ENCODE peak calls at places on chromosomes 16 and 17, in four cellular contexts. One of them, this sample, is unnamed.

GRCh38 chr17:82978765-82979349 is 100.6 kb upstream of the METRNL start:
- DNase-seq in fibroblast of mammary gland: no peak
- DNase-seq in mucosa of descending colon: peak
- DNase-seq in PC-9: no peak
- DNase-seq in this sample: no peak

GRCh38 chr16:19664166-19664565 is 53.9 kb downstream of the KNOP1 start:
- DNase-seq in fibroblast of mammary gland: no peak
- DNase-seq in PC-9: no peak
- DNase-seq in mucosa of descending colon: no peak
- DNase-seq in this sample: no peak

GRCh38 chr16:89300311-89300975 is 82.9 kb downstream of the ZNF778 start:
- DNase-seq in fibroblast of mammary gland: peak
- DNase-seq in mucosa of descending colon: no peak
- DNase-seq in PC-9: no peak
- DNase-seq in this sample: no peak

GRCh38 chr16:69328854-69329316 is 1.5 kb downstream of the PDF start:
- DNase-seq in PC-9: peak
- DNase-seq in fibroblast of mammary gland: peak
- DNase-seq in mucosa of descending colon: no peak
- DNase-seq in this sample: no peak

GRCh38 chr17:74212913-74213791 is at the start of gene TTYH2:
- DNase-seq in fibroblast of mammary gland: peak
- DNase-seq in PC-9: peak
- DNase-seq in mucosa of descending colon: peak
- DNase-seq in this sample: peak

GRCh38 chr17:12342609-12343248 is 322.1 kb downstream of the MAP2K4 start:
- DNase-seq in fibroblast of mammary gland: peak
- DNase-seq in mucosa of descending colon: peak
- DNase-seq in PC-9: no peak
- DNase-seq in this sample: no peak

GRCh38 chr17:79987187-79987889 is 48.3 kb downstream of the TBC1D16 start:
- DNase-seq in PC-9: no peak
- DNase-seq in mucosa of descending colon: no peak
- DNase-seq in fibroblast of mammary gland: peak
- DNase-seq in this sample: no peak

GRCh38 chr17:7435676-7436555 is 681 bp downstream of the TMEM102 start:
- DNase-seq in mucosa of descending colon: peak
- DNase-seq in PC-9: peak
- DNase-seq in fibroblast of mammary gland: no peak
- DNase-seq in this sample: no peak

GRCh38 chr16:24024971-24025370 is 189.2 kb downstream of the PRKCB start:
- DNase-seq in mucosa of descending colon: no peak
- DNase-seq in fibroblast of mammary gland: no peak
- DNase-seq in PC-9: no peak
- DNase-seq in this sample: no peak

GRCh38 chr16:8944113-8944765 is 19.5 kb downstream of the USP7 start:
- DNase-seq in mucosa of descending colon: no peak
- DNase-seq in PC-9: no peak
- DNase-seq in fibroblast of mammary gland: no peak
- DNase-seq in this sample: no peak

GRCh38 chr16:61195006-61195405 is 841.2 kb downstream of the CDH8 start:
- DNase-seq in mucosa of descending colon: no peak
- DNase-seq in fibroblast of mammary gland: no peak
- DNase-seq in PC-9: no peak
- DNase-seq in this sample: no peak

GRCh38 chr16:47848481-47849109 is 307.2 kb downstream of the ABCC12 start:
- DNase-seq in mucosa of descending colon: no peak
- DNase-seq in fibroblast of mammary gland: peak
- DNase-seq in PC-9: no peak
- DNase-seq in this sample: no peak

GRCh38 chr17:35578929-35579448 is 618 bp upstream of the PEX12 start:
- DNase-seq in PC-9: no peak
- DNase-seq in mucosa of descending colon: no peak
- DNase-seq in fibroblast of mammary gland: no peak
- DNase-seq in this sample: no peak

GRCh38 chr17:4249452-4250029 is 14.2 kb downstream of the ANKFY1 start:
- DNase-seq in fibroblast of mammary gland: peak
- DNase-seq in PC-9: no peak
- DNase-seq in mucosa of descending colon: no peak
- DNase-seq in this sample: no peak

GRCh38 chr17:14621826-14622621 is 321.1 kb downstream of the HS3ST3B1 start:
- DNase-seq in fibroblast of mammary gland: no peak
- DNase-seq in PC-9: no peak
- DNase-seq in mucosa of descending colon: no peak
- DNase-seq in this sample: no peak

GRCh38 chr17:16987001-16987829 is 15.3 kb upstream of the TNFRSF13B start:
- DNase-seq in fibroblast of mammary gland: no peak
- DNase-seq in mucosa of descending colon: no peak
- DNase-seq in PC-9: no peak
- DNase-seq in this sample: no peak

GRCh38 chr16:72677662-72678447 is 370.1 kb downstream of the ZFHX3 start:
- DNase-seq in mucosa of descending colon: peak
- DNase-seq in PC-9: no peak
- DNase-seq in fibroblast of mammary gland: peak
- DNase-seq in this sample: no peak

GRCh38 chr17:3924421-3925350 is 8.4 kb upstream of the P2RX1 start:
- DNase-seq in mucosa of descending colon: peak
- DNase-seq in PC-9: no peak
- DNase-seq in fibroblast of mammary gland: no peak
- DNase-seq in this sample: peak

GRCh38 chr17:55540414-55541091 is 29.3 kb upstream of the SMIM36 start:
- DNase-seq in mucosa of descending colon: no peak
- DNase-seq in PC-9: no peak
- DNase-seq in fibroblast of mammary gland: peak
- DNase-seq in this sample: no peak

GRCh38 chr17:9956474-9957131 is 51.5 kb upstream of the RCVRN start:
- DNase-seq in mucosa of descending colon: no peak
- DNase-seq in PC-9: no peak
- DNase-seq in fibroblast of mammary gland: no peak
- DNase-seq in this sample: no peak

GRCh38 chr17:250487-251300 is 69.2 kb upstream of the DOC2B start:
- DNase-seq in PC-9: no peak
- DNase-seq in mucosa of descending colon: no peak
- DNase-seq in fibroblast of mammary gland: no peak
- DNase-seq in this sample: no peak

GRCh38 chr17:2372681-2373080 is 28.2 kb downstream of the MNT start:
- DNase-seq in PC-9: no peak
- DNase-seq in mucosa of descending colon: no peak
- DNase-seq in fibroblast of mammary gland: no peak
- DNase-seq in this sample: no peak
- H3K4me3 ChIP-seq in PC-9: no peak
- H3K4me3 ChIP-seq in mucosa of descending colon: no peak
- H3K4me3 ChIP-seq in fibroblast of mammary gland: no peak
- H3K4me3 ChIP-seq in this sample: no peak

DNA sequence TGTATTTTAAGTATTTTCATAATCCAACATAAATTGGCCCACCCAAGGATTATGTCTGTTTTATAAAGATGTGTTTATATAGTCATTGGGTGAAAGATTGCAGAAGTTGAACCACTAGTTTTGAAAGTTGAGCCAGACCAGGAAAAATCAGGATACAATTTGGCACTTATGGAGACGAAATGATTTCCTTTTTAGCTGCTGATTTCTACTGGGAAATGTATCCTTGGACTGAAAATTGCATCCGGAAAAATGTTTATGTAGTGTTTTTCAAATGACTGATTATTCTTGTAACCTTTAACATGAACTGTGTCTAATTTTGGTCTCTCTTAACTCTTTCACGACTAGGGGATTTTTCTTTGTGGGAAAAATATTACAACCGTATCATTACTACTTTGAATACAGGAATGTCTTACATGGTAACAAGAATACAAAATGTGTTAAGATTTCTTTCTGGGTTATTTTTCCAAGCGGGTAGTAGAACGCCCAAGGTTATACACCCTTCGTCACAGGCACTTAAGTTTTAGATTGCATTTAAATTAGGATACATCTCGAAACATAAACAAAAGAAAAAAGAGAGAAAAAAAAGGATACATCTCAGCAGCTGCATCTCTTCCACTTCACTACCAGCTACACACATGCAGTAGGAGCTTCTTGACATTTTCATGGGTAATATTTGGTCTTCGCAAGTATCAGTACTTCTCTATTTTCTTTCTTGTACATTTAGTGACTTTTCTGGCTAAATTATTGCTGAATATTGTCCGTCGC is 273.0 kb upstream of the TBX2 start:
- DNase-seq in mucosa of descending colon: no peak
- DNase-seq in PC-9: no peak
- DNase-seq in fibroblast of mammary gland: no peak
- DNase-seq in this sample: no peak
- H3K4me3 ChIP-seq in mucosa of descending colon: no peak
- H3K4me3 ChIP-seq in PC-9: no peak
- H3K4me3 ChIP-seq in fibroblast of mammary gland: no peak
- H3K4me3 ChIP-seq in this sample: no peak

GRCh38 chr16:27787661-27788060 is 237.7 kb downstream of the KATNIP start:
- DNase-seq in mucosa of descending colon: no peak
- DNase-seq in PC-9: no peak
- DNase-seq in fibroblast of mammary gland: no peak
- DNase-seq in this sample: no peak
- H3K4me3 ChIP-seq in mucosa of descending colon: no peak
- H3K4me3 ChIP-seq in PC-9: no peak
- H3K4me3 ChIP-seq in fibroblast of mammary gland: no peak
- H3K4me3 ChIP-seq in this sample: no peak

GRCh38 chr17:68198931-68199836 is 48.7 kb upstream of the AMZ2 start:
- DNase-seq in PC-9: no peak
- DNase-seq in fibroblast of mammary gland: no peak
- DNase-seq in mucosa of descending colon: no peak
- DNase-seq in this sample: no peak

GRCh38 chr17:68199837-68200688 is 47.8 kb upstream of the AMZ2 start:
- DNase-seq in PC-9: no peak
- DNase-seq in fibroblast of mammary gland: no peak
- DNase-seq in mucosa of descending colon: peak
- DNase-seq in this sample: no peak

GRCh38 chr17:68196394-68197090 is 51.3 kb upstream of the AMZ2 start:
- DNase-seq in PC-9: no peak
- DNase-seq in mucosa of descending colon: no peak
- DNase-seq in fibroblast of mammary gland: no peak
- DNase-seq in this sample: no peak

GRCh38 chr17:68197091-68197996 is 50.5 kb upstream of the AMZ2 start:
- DNase-seq in PC-9: no peak
- DNase-seq in fibroblast of mammary gland: no peak
- DNase-seq in mucosa of descending colon: peak
- DNase-seq in this sample: no peak

GRCh38 chr17:68197997-68198930 is 49.6 kb upstream of the AMZ2 start:
- DNase-seq in fibroblast of mammary gland: no peak
- DNase-seq in PC-9: peak
- DNase-seq in mucosa of descending colon: peak
- DNase-seq in this sample: no peak
- H3K4me3 ChIP-seq in fibroblast of mammary gland: no peak
- H3K4me3 ChIP-seq in PC-9: peak
- H3K4me3 ChIP-seq in mucosa of descending colon: no peak
- H3K4me3 ChIP-seq in this sample: no peak

DNA sequence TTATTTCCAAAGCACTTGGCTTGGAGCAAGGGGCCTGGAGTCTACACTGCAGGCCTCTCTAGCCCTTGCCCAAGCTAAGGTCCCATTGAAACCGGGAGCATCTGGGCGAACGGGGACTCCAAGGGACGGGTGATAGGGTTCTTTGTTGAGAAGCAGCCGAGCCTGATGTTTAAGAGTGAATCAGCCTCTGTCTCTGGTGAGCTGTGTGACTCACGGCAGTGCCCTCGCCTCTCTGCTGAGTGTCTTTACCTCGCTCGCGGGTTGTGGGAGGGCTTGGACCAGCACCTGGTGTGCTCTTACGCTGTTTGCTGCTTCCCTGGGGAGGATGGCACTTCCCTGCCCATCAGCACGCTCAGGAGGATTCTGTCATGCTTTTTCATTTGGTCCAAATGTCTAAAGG is 1.3 kb downstream of the HGS start:
- DNase-seq in PC-9: peak
- DNase-seq in mucosa of descending colon: no peak
- DNase-seq in fibroblast of mammary gland: peak
- DNase-seq in this sample: no peak
- H3K4me3 ChIP-seq in PC-9: peak
- H3K4me3 ChIP-seq in mucosa of descending colon: no peak
- H3K4me3 ChIP-seq in fibroblast of mammary gland: peak
- H3K4me3 ChIP-seq in this sample: peak

GRCh38 chr16:64914-65255 is 7.5 kb downstream of the RHBDF1 start:
- DNase-seq in mucosa of descending colon: no peak
- DNase-seq in PC-9: no peak
- DNase-seq in fibroblast of mammary gland: no peak
- DNase-seq in this sample: no peak

GRCh38 chr16:63998-64913 is 8.2 kb downstream of the RHBDF1 start:
- DNase-seq in PC-9: no peak
- DNase-seq in fibroblast of mammary gland: no peak
- DNase-seq in mucosa of descending colon: no peak
- DNase-seq in this sample: no peak

GRCh38 chr16:67183-67791 is 5.1 kb downstream of the RHBDF1 start:
- DNase-seq in fibroblast of mammary gland: no peak
- DNase-seq in PC-9: no peak
- DNase-seq in mucosa of descending colon: no peak
- DNase-seq in this sample: no peak

GRCh38 chr16:66309-67182 is 5.9 kb downstream of the RHBDF1 start:
- DNase-seq in fibroblast of mammary gland: no peak
- DNase-seq in PC-9: no peak
- DNase-seq in mucosa of descending colon: no peak
- DNase-seq in this sample: no peak

DNA sequence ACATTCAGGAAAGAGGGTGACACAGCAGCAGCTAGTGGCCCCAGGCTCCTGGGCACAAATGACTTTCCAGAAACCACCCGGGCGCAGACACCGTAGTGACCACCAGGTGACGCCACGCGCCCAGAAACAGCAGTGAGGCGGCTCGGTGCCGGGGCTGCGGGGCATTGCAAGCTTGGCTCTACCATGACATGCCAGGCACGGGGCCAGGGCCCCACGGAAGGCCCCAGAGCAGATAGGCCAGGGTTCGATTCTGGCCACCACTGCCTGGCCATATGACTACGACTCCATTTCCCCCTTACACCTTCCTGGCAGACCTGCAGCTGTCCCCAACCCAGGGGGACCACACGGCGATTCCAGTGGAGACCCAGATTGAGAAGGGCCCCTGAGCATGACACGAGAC is 6.7 kb downstream of the RHBDF1 start:
- DNase-seq in fibroblast of mammary gland: peak
- DNase-seq in mucosa of descending colon: peak
- DNase-seq in PC-9: peak
- DNase-seq in this sample: peak
- H3K4me3 ChIP-seq in fibroblast of mammary gland: no peak
- H3K4me3 ChIP-seq in mucosa of descending colon: no peak
- H3K4me3 ChIP-seq in PC-9: no peak
- H3K4me3 ChIP-seq in this sample: no peak